ENCODE peak calls at places on chromosomes 13 and 19, in four cellular contexts. T, M, E and X are unnamed samples.

GRCh38 chr13:110628477-110628793 is 13.1 kb downstream of the NAXD start:
- DNase-seq in E (peak; percentile 72), T (peak; percentile 13), M (peak; percentile 70), X (peak; percentile 35)

GRCh38 chr13:99721606-99722384 is 220.5 kb downstream of the TM9SF2 start:
- DNase-seq in T (no peak), E (no peak), M (peak; percentile 4), X (no peak)

GRCh38 chr13:77460195-77460594 is 75.3 kb upstream of the SCEL start:
- DNase-seq in E (no peak), M (no peak), T (peak; percentile 17), X (no peak)

GRCh38 chr19:8468761-8469458 is 24.1 kb downstream of the HNRNPM start:
- DNase-seq in E (no peak), M (peak; percentile 14), T (no peak), X (no peak)

GRCh38 chr19:18496167-18496979 is 25.5 kb downstream of the ELL start:
- DNase-seq in T (peak; percentile 93), E (no peak), M (peak; percentile 59), X (no peak)

GRCh38 chr13:24269803-24270202 is 39.6 kb upstream of the C1QTNF9 start:
- DNase-seq in M (peak; percentile 13), E (no peak), T (no peak), X (no peak)

GRCh38 chr19:21680679-21681078 is 86.7 kb downstream of the ZNF100 start:
- DNase-seq in M (no peak), T (no peak), E (no peak), X (no peak)

GRCh38 chr13:46639033-46639981 is 86.3 kb downstream of the LRCH1 start:
- DNase-seq in T (no peak), M (peak; percentile 56), E (peak; percentile 8), X (no peak)

GRCh38 chr13:112770504-112770903 is 80.7 kb downstream of the ATP11A start:
- DNase-seq in T (no peak), E (no peak), M (no peak), X (peak; percentile 60)

GRCh38 chr13:101959016-101959415 is 442.8 kb downstream of the FGF14 start:
- DNase-seq in E (no peak), T (no peak), M (no peak), X (no peak)

GRCh38 chr13:87122551-87122950 is 548.6 kb upstream of the SLITRK5 start:
- DNase-seq in M (peak; percentile 61), E (no peak), T (no peak), X (no peak)

GRCh38 chr13:77784531-77784930 is 87.0 kb downstream of the SLAIN1 start:
- DNase-seq in E (no peak), T (no peak), M (no peak), X (peak; percentile 29)

GRCh38 chr19:19595171-19595701 is 23.3 kb downstream of the PBX4 start:
- DNase-seq in E (no peak), T (no peak), M (no peak), X (no peak)

GRCh38 chr19:18232540-18233223 is 6.4 kb upstream of the PDE4C start:
- DNase-seq in T (no peak), M (no peak), E (peak; percentile 57), X (peak; percentile 95)

GRCh38 chr13:46341112-46341711 is 45.8 kb downstream of the RUBCNL start:
- DNase-seq in T (no peak), E (no peak), M (peak; percentile 74), X (no peak)

GRCh38 chr13:42119875-42120274 is 71.4 kb downstream of the DGKH start:
- DNase-seq in T (no peak), M (no peak), E (no peak), X (no peak)

GRCh38 chr13:30829145-30829544 is 76.9 kb upstream of the MEDAG start:
- DNase-seq in E (peak; percentile 34), M (peak; percentile 94), T (no peak), X (no peak)

GRCh38 chr19:55216461-55217198 is 7.3 kb upstream of the PTPRH start:
- DNase-seq in M (peak; percentile 100), E (peak; percentile 92), T (peak; percentile 80), X (peak; percentile 91)

DNA sequence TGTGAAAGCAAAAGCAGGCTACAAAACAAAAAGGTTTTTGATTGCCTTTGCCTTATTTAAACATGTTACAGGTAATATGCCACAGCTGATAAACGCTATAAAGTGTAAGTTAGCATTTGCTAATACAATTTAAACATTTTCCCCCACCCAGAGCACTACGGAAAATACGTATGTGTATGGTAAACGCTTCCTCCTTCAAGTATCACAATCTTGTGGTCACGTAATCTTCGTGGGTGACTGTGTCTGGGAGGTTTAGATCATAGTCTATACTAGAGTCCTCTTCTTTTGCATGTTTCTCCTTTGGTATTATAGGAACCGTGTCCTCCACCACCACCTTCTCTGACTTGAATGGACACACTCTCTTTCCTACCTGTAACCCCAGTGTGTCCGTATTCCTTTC is 38.1 kb upstream of the POSTN start:
- DNase-seq in E (no peak), M (no peak), T (no peak), X (no peak)
- H3K4me3 ChIP-seq in E (no peak overlapping the region), M (no peak overlapping the region), T (no peak overlapping the region), X (no peak overlapping the region)

DNA sequence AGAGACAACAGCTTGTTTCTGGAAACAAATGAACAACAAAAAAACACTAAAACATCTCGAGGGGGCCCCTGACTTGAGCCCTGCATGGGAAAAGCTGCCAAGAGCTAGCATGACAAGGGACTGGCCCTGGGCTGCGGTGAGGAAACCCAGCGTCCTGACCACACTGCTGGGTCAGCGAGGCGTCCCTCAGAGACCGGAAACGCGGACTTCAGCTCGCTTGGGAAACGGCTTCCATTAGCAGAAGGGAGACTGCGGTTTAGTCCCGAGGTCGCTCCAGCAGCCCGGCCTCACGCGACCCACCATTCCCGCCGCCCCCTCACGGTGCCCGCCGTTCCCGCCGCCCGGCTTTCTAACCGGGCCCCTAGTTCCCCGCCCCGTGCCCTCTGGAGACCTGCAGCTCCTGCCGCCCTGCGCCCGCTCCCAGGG is 630 bp downstream of the CCDC122 start:
- DNase-seq in E (peak; percentile 77), T (peak; percentile 75), M (peak; percentile 78), X (no peak)
- H3K27me3 ChIP-seq in E (no peaks in the 10 kb centered on the region), T (no peaks in the 10 kb centered on the region), M (no peaks in the 10 kb centered on the region), X (peaks cover 15% of the 10 kb centered on the region)

GRCh38 chr19:4554717-4555116 is 4.8 kb downstream of the SEMA6B start:
- DNase-seq in M (no peak), T (no peak), E (no peak), X (no peak)
- H3K36me3 ChIP-seq in M (no peaks in the 10 kb centered on the region), T (no peaks in the 10 kb centered on the region), E (no peaks in the 10 kb centered on the region), X (peaks cover 27% of the 10 kb centered on the region)

DNA sequence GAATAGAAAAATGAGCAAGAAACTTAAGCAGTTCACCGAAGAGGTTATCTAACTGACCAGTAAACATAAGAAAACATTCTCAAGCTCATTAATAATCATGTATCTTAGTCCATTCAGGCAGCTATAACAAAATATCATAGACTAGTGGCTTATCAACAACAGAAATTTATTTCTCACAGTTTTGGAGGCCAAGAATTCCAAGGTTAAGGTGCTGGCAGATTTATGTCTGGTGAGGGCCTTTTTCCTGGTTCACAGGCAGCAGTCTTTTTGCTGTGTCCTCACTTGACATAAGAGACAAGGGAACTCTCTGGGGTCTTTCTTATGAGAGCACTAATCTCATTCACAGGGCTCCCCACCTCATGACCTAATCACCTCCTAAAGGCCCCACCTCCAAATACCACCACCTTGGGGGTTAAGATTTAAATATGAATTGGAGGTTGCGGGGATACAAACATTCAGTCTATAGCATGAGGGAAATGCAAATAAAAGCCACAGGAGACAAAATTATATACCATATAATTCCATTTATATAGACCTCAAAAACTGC is 123.6 kb downstream of the ZAR1L start:
- DNase-seq in M (no peak), T (no peak), E (no peak), X (no peak)
- H3K4me3 ChIP-seq in M (no peak overlapping the region), T (no peak overlapping the region), E (no peak overlapping the region), X (no peak overlapping the region)

GRCh38 chr19:32258167-32258566 is 87.2 kb upstream of the ZNF507 start:
- DNase-seq in M (no peak), E (no peak), T (no peak), X (no peak)

GRCh38 chr19:32257326-32258073 is 87.9 kb upstream of the ZNF507 start:
- DNase-seq in E (no peak), T (no peak), M (no peak), X (no peak)

GRCh38 chr19:32254128-32254527 is 91.3 kb upstream of the ZNF507 start:
- DNase-seq in M (no peak), E (no peak), T (no peak), X (no peak)

GRCh38 chr19:32255566-32256295 is 89.7 kb upstream of the ZNF507 start:
- DNase-seq in T (no peak), M (no peak), E (no peak), X (no peak)

GRCh38 chr19:32256341-32256975 is 89.0 kb upstream of the ZNF507 start:
- DNase-seq in T (no peak), E (no peak), M (no peak), X (no peak)
- H3K27me3 ChIP-seq in T (no peaks in the 10 kb centered on the region), E (no peaks in the 10 kb centered on the region), M (no peaks in the 10 kb centered on the region), X (no peaks in the 10 kb centered on the region)

GRCh38 chr19:2210987-2211740 is 25.0 kb downstream of the PLEKHJ1 start:
- DNase-seq in E (no peak), M (no peak), T (no peak), X (no peak)

GRCh38 chr19:2208975-2209374 is 27.2 kb downstream of the PLEKHJ1 start:
- DNase-seq in M (no peak), T (no peak), E (no peak), X (peak; percentile 72)

GRCh38 chr19:2209408-2209807 is 26.7 kb downstream of the PLEKHJ1 start:
- DNase-seq in T (no peak), M (no peak), E (no peak), X (peak; percentile 62)

GRCh38 chr19:2207991-2208860 is 27.9 kb downstream of the PLEKHJ1 start:
- DNase-seq in M (peak; percentile 49), E (peak; percentile 75), T (peak; percentile 30), X (no peak)

DNA sequence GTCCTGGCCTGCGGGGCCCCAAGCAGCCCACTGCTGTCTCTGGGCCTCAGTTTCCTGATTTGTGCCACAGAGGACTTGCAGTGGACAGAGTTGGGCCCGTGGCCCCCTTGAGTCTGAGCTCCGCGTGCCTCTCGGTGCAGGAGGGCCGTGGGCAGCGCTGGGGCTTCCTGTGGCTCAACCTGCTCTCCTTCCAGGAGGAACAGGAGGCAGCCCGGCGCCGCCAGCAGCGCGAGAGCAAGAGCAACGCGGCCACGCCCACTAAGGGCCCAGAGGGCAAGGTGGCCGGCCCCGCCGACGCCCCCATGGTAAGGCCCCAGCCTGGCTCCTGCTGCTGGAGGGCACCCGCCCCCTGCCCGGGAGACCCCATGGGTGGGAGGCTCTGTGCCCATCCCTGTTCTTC is 25.9 kb downstream of the PLEKHJ1 start:
- DNase-seq in T (no peak), M (no peak), E (no peak), X (no peak)
- H3K36me3 ChIP-seq in T (no peaks in the 10 kb centered on the region), M (peaks cover 48% of the 10 kb centered on the region), E (no peaks in the 10 kb centered on the region), X (peaks cover 13% of the 10 kb centered on the region)

GRCh38 chr19:36837525-36837901 is 674 bp downstream of the ZNF790 start:
- DNase-seq in E (peak; percentile 35), M (no peak), T (peak; percentile 15), X (no peak)
- H3K4me3 ChIP-seq in E (peak overlapping the region; percentile 70), M (peak overlapping the region; percentile 71), T (peak overlapping the region; percentile 63), X (peak overlapping the region; percentile 73)